ENCODE peak calls at places on chromosome 19, in five cellular contexts. One of them, this sample, is unnamed.

GRCh38 chr19:38351865-38352395 is 16.3 kb downstream of the CATSPERG start:
- DNase-seq in ovary: no peak
- DNase-seq in breast epithelium: no peak
- DNase-seq in GM12891: no peak
- DNase-seq in Peyer's patch: no peak
- DNase-seq in this sample: no peak

GRCh38 chr19:5707576-5708575 is 12.1 kb downstream of the LONP1 start:
- DNase-seq in GM12891: peak; percentile 30
- DNase-seq in Peyer's patch: no peak
- DNase-seq in breast epithelium: no peak
- DNase-seq in ovary: no peak
- DNase-seq in this sample: no peak

GRCh38 chr19:7597689-7598088 is 2.0 kb downstream of the CAMSAP3 start:
- DNase-seq in GM12891: no peak
- DNase-seq in Peyer's patch: no peak
- DNase-seq in ovary: no peak
- DNase-seq in breast epithelium: no peak
- DNase-seq in this sample: no peak

GRCh38 chr19:19010551-19010950 is 22.8 kb downstream of the SUGP2 start:
- DNase-seq in Peyer's patch: no peak
- DNase-seq in ovary: no peak
- DNase-seq in breast epithelium: no peak
- DNase-seq in GM12891: no peak
- DNase-seq in this sample: no peak

GRCh38 chr19:15551183-15552004 is 43.1 kb downstream of the CYP4F22 start:
- DNase-seq in breast epithelium: no peak
- DNase-seq in ovary: peak; percentile 18
- DNase-seq in GM12891: peak; percentile 25
- DNase-seq in Peyer's patch: peak; percentile 54
- DNase-seq in this sample: no peak

GRCh38 chr19:38061294-38061693 is 154.3 kb downstream of the SIPA1L3 start:
- DNase-seq in breast epithelium: no peak
- DNase-seq in Peyer's patch: no peak
- DNase-seq in GM12891: no peak
- DNase-seq in ovary: no peak
- DNase-seq in this sample: peak; percentile 97

GRCh38 chr19:17333611-17334413 is 843 bp downstream of the ANO8 start:
- DNase-seq in GM12891: peak; percentile 79
- DNase-seq in ovary: no peak
- DNase-seq in Peyer's patch: no peak
- DNase-seq in breast epithelium: no peak
- DNase-seq in this sample: peak; percentile 95

GRCh38 chr19:42281175-42282035 is 12.4 kb downstream of the CIC start:
- DNase-seq in Peyer's patch: no peak
- DNase-seq in breast epithelium: peak; percentile 83
- DNase-seq in GM12891: no peak
- DNase-seq in ovary: peak; percentile 72
- DNase-seq in this sample: peak; percentile 77

GRCh38 chr19:48966541-48967345 is 1.6 kb downstream of the FTL start:
- DNase-seq in Peyer's patch: no peak
- DNase-seq in ovary: no peak
- DNase-seq in breast epithelium: no peak
- DNase-seq in GM12891: no peak
- DNase-seq in this sample: no peak

GRCh38 chr19:47227347-47228167 is 3.4 kb downstream of the BBC3 start:
- DNase-seq in breast epithelium: peak; percentile 90
- DNase-seq in GM12891: no peak
- DNase-seq in Peyer's patch: peak; percentile 77
- DNase-seq in ovary: peak; percentile 91
- DNase-seq in this sample: peak; percentile 78

GRCh38 chr19:30557212-30557611 is 185.0 kb downstream of the ZNF536 start:
- DNase-seq in ovary: no peak
- DNase-seq in GM12891: no peak
- DNase-seq in breast epithelium: no peak
- DNase-seq in Peyer's patch: no peak
- DNase-seq in this sample: no peak

GRCh38 chr19:42189133-42189532 is 28.3 kb downstream of the DEDD2 start:
- DNase-seq in ovary: no peak
- DNase-seq in Peyer's patch: no peak
- DNase-seq in GM12891: no peak
- DNase-seq in breast epithelium: no peak
- DNase-seq in this sample: no peak

GRCh38 chr19:1747285-1748114 is 5.8 kb upstream of the ONECUT3 start:
- DNase-seq in Peyer's patch: no peak
- DNase-seq in breast epithelium: no peak
- DNase-seq in ovary: no peak
- DNase-seq in GM12891: no peak
- DNase-seq in this sample: peak; percentile 100

GRCh38 chr19:35715981-35716734 is 1.6 kb upstream of the KMT2B start:
- DNase-seq in breast epithelium: no peak
- DNase-seq in ovary: peak; percentile 67
- DNase-seq in Peyer's patch: no peak
- DNase-seq in GM12891: no peak
- DNase-seq in this sample: peak; percentile 57

GRCh38 chr19:58387338-58388174 is 487 bp downstream of the RPS5 start:
- DNase-seq in ovary: no peak
- DNase-seq in breast epithelium: no peak
- DNase-seq in Peyer's patch: no peak
- DNase-seq in GM12891: no peak
- DNase-seq in this sample: no peak

GRCh38 chr19:4910594-4911273 is 1.4 kb downstream of the UHRF1 start:
- DNase-seq in breast epithelium: no peak
- DNase-seq in GM12891: no peak
- DNase-seq in Peyer's patch: no peak
- DNase-seq in ovary: no peak
- DNase-seq in this sample: peak; percentile 68

GRCh38 chr19:9847087-9847671 is 12.1 kb downstream of the PIN1 start:
- DNase-seq in Peyer's patch: no peak
- DNase-seq in breast epithelium: no peak
- DNase-seq in ovary: peak; percentile 39
- DNase-seq in GM12891: no peak
- DNase-seq in this sample: peak; percentile 94

GRCh38 chr19:57789288-57789687 is 19.8 kb downstream of the ZNF586 start:
- DNase-seq in Peyer's patch: no peak
- DNase-seq in GM12891: no peak
- DNase-seq in breast epithelium: no peak
- DNase-seq in ovary: no peak
- DNase-seq in this sample: no peak

GRCh38 chr19:45528744-45529453 is 21.6 kb downstream of the VASP start:
- DNase-seq in GM12891: no peak
- DNase-seq in ovary: no peak
- DNase-seq in breast epithelium: peak; percentile 58
- DNase-seq in Peyer's patch: peak; percentile 79
- DNase-seq in this sample: no peak

GRCh38 chr19:12789098-12789903 is 2.0 kb upstream of the JUNB start:
- DNase-seq in ovary: no peak
- DNase-seq in breast epithelium: no peak
- DNase-seq in Peyer's patch: peak; percentile 95
- DNase-seq in GM12891: no peak
- DNase-seq in this sample: no peak

GRCh38 chr19:27746691-27747380 is 1466.1 kb downstream of the UQCRFS1 start:
- DNase-seq in Peyer's patch: peak; percentile 47
- DNase-seq in GM12891: peak; percentile 3
- DNase-seq in breast epithelium: peak; percentile 18
- DNase-seq in ovary: peak; percentile 17
- DNase-seq in this sample: no peak

GRCh38 chr19:29477831-29478577 is 47.8 kb upstream of the VSTM2B start:
- DNase-seq in ovary: no peak
- DNase-seq in GM12891: no peak
- DNase-seq in breast epithelium: no peak
- DNase-seq in Peyer's patch: no peak
- DNase-seq in this sample: no peak

GRCh38 chr19:55084416-55084815 is 8.7 kb downstream of the EPS8L1 start:
- DNase-seq in breast epithelium: no peak
- DNase-seq in GM12891: no peak
- DNase-seq in Peyer's patch: no peak
- DNase-seq in ovary: no peak
- DNase-seq in this sample: no peak

GRCh38 chr19:55088021-55088451 is 12.4 kb downstream of the EPS8L1 start:
- DNase-seq in GM12891: no peak
- DNase-seq in ovary: no peak
- DNase-seq in breast epithelium: no peak
- DNase-seq in Peyer's patch: no peak
- DNase-seq in this sample: no peak

GRCh38 chr19:55086730-55087541 is 11.3 kb downstream of the EPS8L1 start:
- DNase-seq in ovary: peak; percentile 92
- DNase-seq in GM12891: peak; percentile 73
- DNase-seq in Peyer's patch: peak; percentile 90
- DNase-seq in breast epithelium: peak; percentile 83
- DNase-seq in this sample: peak; percentile 99

GRCh38 chr19:55087542-55087935 is 11.9 kb downstream of the EPS8L1 start:
- DNase-seq in Peyer's patch: peak; percentile 48
- DNase-seq in breast epithelium: no peak
- DNase-seq in ovary: no peak
- DNase-seq in GM12891: no peak
- DNase-seq in this sample: no peak

DNA sequence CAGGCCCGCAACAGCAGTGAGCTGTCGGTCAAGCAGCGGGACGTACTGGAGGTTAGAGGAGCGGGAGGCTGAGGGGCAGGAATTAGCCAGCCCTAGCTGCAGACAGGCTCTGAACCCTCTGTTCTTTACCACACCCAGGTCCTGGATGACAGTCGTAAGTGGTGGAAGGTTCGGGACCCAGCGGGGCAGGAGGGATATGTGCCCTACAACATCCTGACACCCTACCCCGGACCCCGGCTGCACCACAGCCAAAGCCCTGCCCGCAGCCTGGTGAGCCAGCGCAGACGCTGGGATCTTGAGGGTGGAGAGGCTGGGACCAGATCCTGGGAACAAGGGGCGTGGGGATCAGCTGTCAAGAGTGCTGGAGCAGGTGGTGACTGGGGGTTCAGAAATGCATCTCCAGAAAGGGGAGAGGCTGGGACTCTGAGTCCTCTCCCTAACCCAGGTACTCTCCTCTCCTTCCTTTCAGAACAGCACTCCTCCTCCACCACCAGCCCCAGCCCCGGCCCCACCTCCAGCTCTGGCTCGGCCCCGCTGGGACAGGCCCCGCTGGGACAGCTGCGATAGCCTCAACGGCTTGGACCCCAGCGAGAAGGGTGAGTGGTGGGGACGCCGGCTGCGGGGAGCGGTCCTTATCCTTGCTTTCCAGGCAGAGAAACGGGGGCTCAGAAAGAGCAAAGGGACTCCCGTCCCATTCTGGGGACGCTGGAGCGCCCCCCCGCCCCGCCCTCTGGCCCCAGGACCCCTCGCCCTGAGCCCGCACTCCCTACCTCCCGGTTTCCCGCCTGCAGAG is 10.4 kb downstream of the EPS8L1 start:
- DNase-seq in GM12891: no peak
- DNase-seq in ovary: no peak
- DNase-seq in breast epithelium: no peak
- DNase-seq in Peyer's patch: peak; percentile 50
- DNase-seq in this sample: no peak
- TF ChIP-seq POLR2A in GM12891: no peak
- TF ChIP-seq POLR2A in ovary: no peak
- TF ChIP-seq POLR2A in breast epithelium: no peak
- TF ChIP-seq POLR2A in Peyer's patch: no peak
- TF ChIP-seq POLR2A in this sample: no peak

GRCh38 chr19:39532233-39533002 is at the start of gene EID2B:
- DNase-seq in Peyer's patch: peak; percentile 95
- DNase-seq in ovary: peak; percentile 96
- DNase-seq in breast epithelium: peak; percentile 91
- DNase-seq in GM12891: peak; percentile 84
- DNase-seq in this sample: peak; percentile 97
- TF ChIP-seq POLR2A in Peyer's patch: no peak
- TF ChIP-seq POLR2A in ovary: peak; percentile 81
- TF ChIP-seq POLR2A in breast epithelium: no peak
- TF ChIP-seq POLR2A in GM12891: peak; percentile 68
- TF ChIP-seq POLR2A in this sample: peak; percentile 92

GRCh38 chr19:33290956-33291622 is 11.2 kb downstream of the CEBPA start:
- DNase-seq in breast epithelium: no peak
- DNase-seq in ovary: no peak
- DNase-seq in Peyer's patch: peak; percentile 79
- DNase-seq in GM12891: no peak
- DNase-seq in this sample: no peak

GRCh38 chr19:33291623-33292534 is 10.5 kb downstream of the CEBPA start:
- DNase-seq in ovary: no peak
- DNase-seq in GM12891: no peak
- DNase-seq in breast epithelium: no peak
- DNase-seq in Peyer's patch: peak; percentile 75
- DNase-seq in this sample: no peak

GRCh38 chr19:33293255-33294057 is 8.9 kb downstream of the CEBPA start:
- DNase-seq in breast epithelium: no peak
- DNase-seq in ovary: no peak
- DNase-seq in Peyer's patch: no peak
- DNase-seq in GM12891: no peak
- DNase-seq in this sample: peak; percentile 94

GRCh38 chr19:33294058-33294798 is 8.1 kb downstream of the CEBPA start:
- DNase-seq in ovary: no peak
- DNase-seq in breast epithelium: no peak
- DNase-seq in GM12891: no peak
- DNase-seq in Peyer's patch: peak; percentile 46
- DNase-seq in this sample: no peak

GRCh38 chr19:33292595-33293254 is 9.6 kb downstream of the CEBPA start:
- DNase-seq in breast epithelium: no peak
- DNase-seq in GM12891: no peak
- DNase-seq in Peyer's patch: peak; percentile 69
- DNase-seq in ovary: no peak
- DNase-seq in this sample: peak; percentile 67
- TF ChIP-seq POLR2A in breast epithelium: no peak
- TF ChIP-seq POLR2A in GM12891: no peak
- TF ChIP-seq POLR2A in Peyer's patch: peak; percentile 26
- TF ChIP-seq POLR2A in ovary: no peak
- TF ChIP-seq POLR2A in this sample: no peak

GRCh38 chr19:53867225-53868090 is at the start of gene MYADM:
- DNase-seq in GM12891: peak; percentile 17
- DNase-seq in ovary: peak; percentile 100
- DNase-seq in breast epithelium: peak; percentile 99
- DNase-seq in Peyer's patch: peak; percentile 98
- DNase-seq in this sample: peak; percentile 100
- TF ChIP-seq POLR2A in GM12891: no peak
- TF ChIP-seq POLR2A in ovary: peak; percentile 87
- TF ChIP-seq POLR2A in breast epithelium: peak; percentile 67
- TF ChIP-seq POLR2A in Peyer's patch: no peak
- TF ChIP-seq POLR2A in this sample: peak; percentile 58

GRCh38 chr19:11098327-11098726 is 9.1 kb downstream of the LDLR start:
- DNase-seq in breast epithelium: no peak
- DNase-seq in Peyer's patch: no peak
- DNase-seq in GM12891: no peak
- DNase-seq in ovary: no peak
- DNase-seq in this sample: no peak
- TF ChIP-seq POLR2A in breast epithelium: no peak
- TF ChIP-seq POLR2A in Peyer's patch: no peak
- TF ChIP-seq POLR2A in GM12891: no peak
- TF ChIP-seq POLR2A in ovary: no peak
- TF ChIP-seq POLR2A in this sample: no peak